ENCODE peak calls at places on chromosomes 5 and 9, in eight cellular contexts. One of them, this sample, is unnamed.

GRCh38 chr5:134893748-134894505 is 11.0 kb upstream of the PCBD2 start:
- DNase-seq in mammary epithelial cell: no peak
- DNase-seq in HAP-1: no peak
- DNase-seq in AG09309: no peak
- DNase-seq in dorsolateral prefrontal cortex: no peak
- DNase-seq in esophagus squamous epithelium: no peak
- DNase-seq in bronchial epithelial cell: no peak
- DNase-seq in prostate gland: no peak
- DNase-seq in this sample: no peak

GRCh38 chr5:43104102-43104501 is 16.6 kb upstream of the ZNF131 start:
- DNase-seq in HAP-1: no peak
- DNase-seq in mammary epithelial cell: no peak
- DNase-seq in esophagus squamous epithelium: no peak
- DNase-seq in prostate gland: no peak
- DNase-seq in AG09309: no peak
- DNase-seq in dorsolateral prefrontal cortex: no peak
- DNase-seq in bronchial epithelial cell: no peak
- DNase-seq in this sample: no peak

GRCh38 chr9:20271107-20271506 is 351.2 kb downstream of the MLLT3 start:
- DNase-seq in HAP-1: no peak
- DNase-seq in mammary epithelial cell: no peak
- DNase-seq in esophagus squamous epithelium: no peak
- DNase-seq in prostate gland: no peak
- DNase-seq in dorsolateral prefrontal cortex: no peak
- DNase-seq in AG09309: no peak
- DNase-seq in bronchial epithelial cell: no peak
- DNase-seq in this sample: no peak

GRCh38 chr5:158463971-158464370 is 605.0 kb upstream of the CLINT1 start:
- DNase-seq in esophagus squamous epithelium: no peak
- DNase-seq in bronchial epithelial cell: peak; percentile 51
- DNase-seq in AG09309: peak; percentile 77
- DNase-seq in mammary epithelial cell: peak; percentile 66
- DNase-seq in HAP-1: no peak
- DNase-seq in dorsolateral prefrontal cortex: no peak
- DNase-seq in prostate gland: no peak
- DNase-seq in this sample: no peak

GRCh38 chr5:152488869-152489268 is 83.8 kb upstream of the NMUR2 start:
- DNase-seq in bronchial epithelial cell: no peak
- DNase-seq in AG09309: no peak
- DNase-seq in HAP-1: no peak
- DNase-seq in prostate gland: no peak
- DNase-seq in mammary epithelial cell: no peak
- DNase-seq in esophagus squamous epithelium: no peak
- DNase-seq in dorsolateral prefrontal cortex: no peak
- DNase-seq in this sample: no peak

GRCh38 chr5:1333986-1334385 is 10.9 kb downstream of the CLPTM1L start:
- DNase-seq in dorsolateral prefrontal cortex: no peak
- DNase-seq in bronchial epithelial cell: no peak
- DNase-seq in HAP-1: no peak
- DNase-seq in AG09309: no peak
- DNase-seq in mammary epithelial cell: no peak
- DNase-seq in esophagus squamous epithelium: no peak
- DNase-seq in prostate gland: no peak
- DNase-seq in this sample: no peak

GRCh38 chr9:121055642-121056143 is 5.6 kb upstream of the C5 start:
- DNase-seq in HAP-1: no peak
- DNase-seq in prostate gland: no peak
- DNase-seq in AG09309: no peak
- DNase-seq in esophagus squamous epithelium: no peak
- DNase-seq in dorsolateral prefrontal cortex: no peak
- DNase-seq in bronchial epithelial cell: peak; percentile 20
- DNase-seq in mammary epithelial cell: peak; percentile 19
- DNase-seq in this sample: no peak

GRCh38 chr9:109039539-109039938 is 26.2 kb upstream of the CTNNAL1 start:
- DNase-seq in prostate gland: no peak
- DNase-seq in AG09309: no peak
- DNase-seq in bronchial epithelial cell: no peak
- DNase-seq in esophagus squamous epithelium: no peak
- DNase-seq in HAP-1: no peak
- DNase-seq in mammary epithelial cell: no peak
- DNase-seq in dorsolateral prefrontal cortex: no peak
- DNase-seq in this sample: no peak

GRCh38 chr9:71681708-71682268 is 86.5 kb downstream of the CEMIP2 start:
- DNase-seq in dorsolateral prefrontal cortex: no peak
- DNase-seq in esophagus squamous epithelium: no peak
- DNase-seq in prostate gland: no peak
- DNase-seq in AG09309: no peak
- DNase-seq in HAP-1: no peak
- DNase-seq in bronchial epithelial cell: peak; percentile 57
- DNase-seq in mammary epithelial cell: peak; percentile 66
- DNase-seq in this sample: peak; percentile 52

GRCh38 chr5:170522211-170523128 is 18.6 kb downstream of the KCNIP1 start:
- DNase-seq in bronchial epithelial cell: peak; percentile 48
- DNase-seq in dorsolateral prefrontal cortex: no peak
- DNase-seq in esophagus squamous epithelium: no peak
- DNase-seq in prostate gland: peak; percentile 85
- DNase-seq in AG09309: peak; percentile 7
- DNase-seq in HAP-1: no peak
- DNase-seq in mammary epithelial cell: peak; percentile 76
- DNase-seq in this sample: peak; percentile 40

GRCh38 chr9:124448019-124448418 is 2.2 kb upstream of the ADGRD2 start:
- DNase-seq in bronchial epithelial cell: no peak
- DNase-seq in prostate gland: no peak
- DNase-seq in mammary epithelial cell: no peak
- DNase-seq in AG09309: no peak
- DNase-seq in HAP-1: no peak
- DNase-seq in esophagus squamous epithelium: no peak
- DNase-seq in dorsolateral prefrontal cortex: no peak
- DNase-seq in this sample: no peak

GRCh38 chr9:70601000-70601929 is 186.8 kb upstream of the KLF9 start:
- DNase-seq in bronchial epithelial cell: peak; percentile 76
- DNase-seq in esophagus squamous epithelium: no peak
- DNase-seq in AG09309: peak; percentile 100
- DNase-seq in dorsolateral prefrontal cortex: peak; percentile 92
- DNase-seq in mammary epithelial cell: peak; percentile 70
- DNase-seq in prostate gland: peak; percentile 92
- DNase-seq in HAP-1: no peak
- DNase-seq in this sample: peak; percentile 99

GRCh38 chr5:51518607-51519006 is 135.4 kb downstream of the ISL1 start:
- DNase-seq in HAP-1: no peak
- DNase-seq in mammary epithelial cell: no peak
- DNase-seq in dorsolateral prefrontal cortex: no peak
- DNase-seq in AG09309: no peak
- DNase-seq in esophagus squamous epithelium: no peak
- DNase-seq in bronchial epithelial cell: no peak
- DNase-seq in prostate gland: no peak
- DNase-seq in this sample: no peak

GRCh38 chr5:55232985-55233928 is at the start of gene CCNO:
- DNase-seq in bronchial epithelial cell: peak; percentile 72
- DNase-seq in HAP-1: peak; percentile 81
- DNase-seq in AG09309: peak; percentile 33
- DNase-seq in mammary epithelial cell: peak; percentile 90
- DNase-seq in esophagus squamous epithelium: no peak
- DNase-seq in dorsolateral prefrontal cortex: peak; percentile 34
- DNase-seq in prostate gland: peak; percentile 76
- DNase-seq in this sample: no peak

GRCh38 chr9:21455320-21455719 is 15.1 kb downstream of the IFNA1 start:
- DNase-seq in HAP-1: peak; percentile 4
- DNase-seq in mammary epithelial cell: peak; percentile 19
- DNase-seq in prostate gland: peak; percentile 10
- DNase-seq in bronchial epithelial cell: no peak
- DNase-seq in esophagus squamous epithelium: no peak
- DNase-seq in AG09309: no peak
- DNase-seq in dorsolateral prefrontal cortex: no peak
- DNase-seq in this sample: no peak

GRCh38 chr9:37529111-37529510 is 43.4 kb downstream of the POLR1E start:
- DNase-seq in mammary epithelial cell: peak; percentile 93
- DNase-seq in HAP-1: no peak
- DNase-seq in AG09309: no peak
- DNase-seq in prostate gland: peak; percentile 13
- DNase-seq in dorsolateral prefrontal cortex: no peak
- DNase-seq in esophagus squamous epithelium: no peak
- DNase-seq in bronchial epithelial cell: peak; percentile 81
- DNase-seq in this sample: no peak

GRCh38 chr5:148653840-148654781 is at the start of gene HTR4:
- DNase-seq in HAP-1: no peak
- DNase-seq in bronchial epithelial cell: no peak
- DNase-seq in esophagus squamous epithelium: no peak
- DNase-seq in prostate gland: no peak
- DNase-seq in mammary epithelial cell: no peak
- DNase-seq in dorsolateral prefrontal cortex: no peak
- DNase-seq in AG09309: no peak
- DNase-seq in this sample: no peak

GRCh38 chr9:122941560-122942234 is 877 bp downstream of the RABGAP1 start:
- DNase-seq in bronchial epithelial cell: peak; percentile 77
- DNase-seq in AG09309: no peak
- DNase-seq in HAP-1: peak; percentile 20
- DNase-seq in prostate gland: peak; percentile 37
- DNase-seq in dorsolateral prefrontal cortex: no peak
- DNase-seq in mammary epithelial cell: peak; percentile 58
- DNase-seq in esophagus squamous epithelium: no peak
- DNase-seq in this sample: no peak

GRCh38 chr9:122939611-122940010 is 1.2 kb upstream of the RABGAP1 start:
- DNase-seq in dorsolateral prefrontal cortex: no peak
- DNase-seq in bronchial epithelial cell: no peak
- DNase-seq in esophagus squamous epithelium: no peak
- DNase-seq in prostate gland: no peak
- DNase-seq in mammary epithelial cell: no peak
- DNase-seq in HAP-1: no peak
- DNase-seq in AG09309: no peak
- DNase-seq in this sample: no peak

GRCh38 chr9:122936883-122937282 is 3.9 kb upstream of the RABGAP1 start:
- DNase-seq in HAP-1: no peak
- DNase-seq in esophagus squamous epithelium: no peak
- DNase-seq in AG09309: no peak
- DNase-seq in bronchial epithelial cell: no peak
- DNase-seq in dorsolateral prefrontal cortex: no peak
- DNase-seq in prostate gland: no peak
- DNase-seq in mammary epithelial cell: no peak
- DNase-seq in this sample: no peak

GRCh38 chr9:122944960-122945888 is 4.4 kb downstream of the RABGAP1 start:
- DNase-seq in HAP-1: no peak
- DNase-seq in mammary epithelial cell: no peak
- DNase-seq in prostate gland: no peak
- DNase-seq in esophagus squamous epithelium: no peak
- DNase-seq in dorsolateral prefrontal cortex: no peak
- DNase-seq in bronchial epithelial cell: no peak
- DNase-seq in AG09309: no peak
- DNase-seq in this sample: no peak

DNA sequence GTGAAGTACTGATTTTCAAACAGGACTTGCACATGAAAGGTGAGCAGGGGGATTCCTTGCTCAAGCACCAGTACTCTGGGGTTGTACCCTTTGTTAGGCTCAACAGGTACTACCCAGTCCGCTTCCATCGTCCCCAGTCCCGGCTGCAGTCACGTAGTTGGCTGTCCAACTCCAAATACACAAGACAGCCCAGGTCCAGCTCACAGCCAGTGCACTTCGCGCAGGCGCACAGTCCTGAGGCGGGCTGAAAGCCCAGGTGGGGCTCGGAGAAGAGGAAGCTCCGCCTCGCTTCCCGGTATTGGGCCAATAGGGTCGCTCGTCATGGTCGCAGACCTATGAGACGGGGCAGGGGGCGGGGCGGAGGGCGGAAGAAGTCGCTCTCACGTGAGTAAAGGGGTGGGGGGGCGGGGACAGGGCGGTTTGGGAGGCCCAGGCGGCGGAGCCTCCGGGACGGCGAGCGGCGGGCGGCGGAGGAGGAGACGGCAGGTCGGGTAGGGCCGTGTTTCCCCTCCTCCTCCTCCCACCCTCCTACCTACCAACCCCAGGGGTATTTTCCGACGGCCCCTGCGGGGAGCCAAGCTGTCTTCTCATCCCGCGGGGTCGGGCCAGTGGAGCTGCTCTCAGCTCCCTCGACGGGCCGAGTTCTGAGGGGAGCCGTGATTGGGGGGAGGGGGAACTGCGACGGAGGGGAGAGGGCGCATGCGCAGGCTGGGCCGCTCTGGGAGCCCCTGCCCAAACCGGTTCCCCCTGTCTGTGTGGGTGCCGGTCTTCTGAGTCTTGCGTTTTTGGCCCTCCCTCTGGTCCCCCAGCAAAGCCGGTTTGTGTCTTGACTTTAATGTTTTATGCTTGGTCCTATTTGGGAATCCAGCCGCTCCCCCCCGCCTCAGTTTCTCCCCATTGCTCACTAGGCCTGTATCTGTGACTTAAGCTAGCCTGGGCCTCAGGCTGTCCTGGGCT is at the start of gene RABGAP1:
- DNase-seq in bronchial epithelial cell: peak; percentile 95
- DNase-seq in mammary epithelial cell: peak; percentile 97
- DNase-seq in prostate gland: peak; percentile 99
- DNase-seq in esophagus squamous epithelium: peak; percentile 95
- DNase-seq in HAP-1: peak; percentile 94
- DNase-seq in AG09309: peak; percentile 91
- DNase-seq in dorsolateral prefrontal cortex: peak; percentile 99
- DNase-seq in this sample: peak; percentile 87
- H3K4me3 ChIP-seq in bronchial epithelial cell: peak within 1 kb of the TSS; percentile 86
- H3K4me3 ChIP-seq in mammary epithelial cell: peak within 1 kb of the TSS; percentile 75
- H3K4me3 ChIP-seq in prostate gland: peak within 1 kb of the TSS; percentile 83
- H3K4me3 ChIP-seq in esophagus squamous epithelium: peak within 1 kb of the TSS; percentile 80
- H3K4me3 ChIP-seq in HAP-1: peak within 1 kb of the TSS; percentile 92
- H3K4me3 ChIP-seq in AG09309: peak within 1 kb of the TSS; percentile 89
- H3K4me3 ChIP-seq in dorsolateral prefrontal cortex: peak within 1 kb of the TSS; percentile 91
- H3K4me3 ChIP-seq in this sample: peak within 1 kb of the TSS; percentile 85

GRCh38 chr5:151417712-151418111 is 29.7 kb upstream of the SLC36A1 start:
- DNase-seq in dorsolateral prefrontal cortex: no peak
- DNase-seq in mammary epithelial cell: no peak
- DNase-seq in bronchial epithelial cell: no peak
- DNase-seq in prostate gland: no peak
- DNase-seq in HAP-1: no peak
- DNase-seq in AG09309: no peak
- DNase-seq in esophagus squamous epithelium: no peak
- DNase-seq in this sample: no peak
- H3K4me3 ChIP-seq in dorsolateral prefrontal cortex: no peak overlapping the region
- H3K4me3 ChIP-seq in mammary epithelial cell: no peak overlapping the region
- H3K4me3 ChIP-seq in bronchial epithelial cell: no peak overlapping the region
- H3K4me3 ChIP-seq in prostate gland: no peak overlapping the region
- H3K4me3 ChIP-seq in HAP-1: no peak overlapping the region
- H3K4me3 ChIP-seq in AG09309: no peak overlapping the region
- H3K4me3 ChIP-seq in esophagus squamous epithelium: no peak overlapping the region
- H3K4me3 ChIP-seq in this sample: no peak overlapping the region

GRCh38 chr9:79693750-79694149 is 122.0 kb downstream of the TLE4 start:
- DNase-seq in prostate gland: no peak
- DNase-seq in AG09309: no peak
- DNase-seq in esophagus squamous epithelium: no peak
- DNase-seq in mammary epithelial cell: no peak
- DNase-seq in bronchial epithelial cell: no peak
- DNase-seq in HAP-1: no peak
- DNase-seq in dorsolateral prefrontal cortex: no peak
- DNase-seq in this sample: no peak
- H3K4me3 ChIP-seq in prostate gland: no peak overlapping the region
- H3K4me3 ChIP-seq in AG09309: no peak overlapping the region
- H3K4me3 ChIP-seq in esophagus squamous epithelium: no peak overlapping the region
- H3K4me3 ChIP-seq in mammary epithelial cell: no peak overlapping the region
- H3K4me3 ChIP-seq in bronchial epithelial cell: no peak overlapping the region
- H3K4me3 ChIP-seq in HAP-1: no peak overlapping the region
- H3K4me3 ChIP-seq in dorsolateral prefrontal cortex: no peak overlapping the region
- H3K4me3 ChIP-seq in this sample: no peak overlapping the region

DNA sequence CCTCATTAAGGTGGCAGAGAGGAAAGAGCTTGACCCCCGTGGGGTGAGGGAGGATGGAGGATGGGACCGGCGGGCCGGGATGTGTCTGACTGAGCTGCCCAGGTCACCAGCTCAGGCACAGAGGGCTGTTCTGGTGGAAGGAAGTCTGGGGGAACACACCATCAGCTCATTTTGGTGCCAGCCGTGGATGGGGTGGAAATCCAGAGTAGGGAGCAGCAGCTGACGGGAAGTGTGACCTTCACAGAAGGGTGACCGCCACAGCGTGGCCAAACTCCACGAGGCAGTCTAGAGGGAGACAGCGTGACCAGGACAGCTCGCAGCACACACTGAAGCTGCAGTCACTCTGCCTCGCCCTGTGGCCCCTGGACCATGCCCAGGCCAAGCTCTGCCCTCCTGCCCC is 45.3 kb upstream of the PHYKPL start:
- DNase-seq in bronchial epithelial cell: no peak
- DNase-seq in AG09309: no peak
- DNase-seq in esophagus squamous epithelium: no peak
- DNase-seq in mammary epithelial cell: no peak
- DNase-seq in dorsolateral prefrontal cortex: no peak
- DNase-seq in prostate gland: no peak
- DNase-seq in HAP-1: no peak
- DNase-seq in this sample: no peak
- H3K4me3 ChIP-seq in bronchial epithelial cell: no peak overlapping the region
- H3K4me3 ChIP-seq in AG09309: no peak overlapping the region
- H3K4me3 ChIP-seq in esophagus squamous epithelium: no peak overlapping the region
- H3K4me3 ChIP-seq in mammary epithelial cell: no peak overlapping the region
- H3K4me3 ChIP-seq in dorsolateral prefrontal cortex: no peak overlapping the region
- H3K4me3 ChIP-seq in prostate gland: no peak overlapping the region
- H3K4me3 ChIP-seq in HAP-1: no peak overlapping the region
- H3K4me3 ChIP-seq in this sample: no peak overlapping the region

This sample was measured in AG04449.